ENCODE peak calls at places on chromosomes 6 and 20, in four cellular contexts. P is SK-N-SH, U is K562, Z is WTC11. A is an unnamed sample.

GRCh38 chr6:53347250-53347920 is 1.4 kb downstream of the ELOVL5 start:
- DNase-seq in U (no peak), Z (no peak), P (no peak), A (no peak)

GRCh38 chr6:25173951-25174474 is 105.2 kb upstream of the CARMIL1 start:
- DNase-seq in P (no peak), U (no peak), Z (no peak), A (no peak)

GRCh38 chr6:140078552-140079126 is 704.2 kb upstream of the CITED2 start:
- DNase-seq in Z (no peak), U (no peak), P (no peak), A (no peak)

GRCh38 chr6:139205843-139206242 is 71.0 kb downstream of the HECA start:
- DNase-seq in P (no peak), Z (no peak), U (no peak), A (no peak)

GRCh38 chr6:74458536-74458935 is 747.3 kb downstream of the COL12A1 start:
- DNase-seq in U (no peak), P (no peak), Z (no peak), A (no peak)

GRCh38 chr6:23526519-23526918 is 599.5 kb upstream of the NRSN1 start:
- DNase-seq in P (no peak), Z (no peak), U (no peak), A (no peak)

GRCh38 chr6:12545837-12546658 is 170.5 kb upstream of the PHACTR1 start:
- DNase-seq in P (no peak), Z (no peak), U (no peak), A (no peak)

GRCh38 chr6:112282217-112282616 is 27.9 kb upstream of the LAMA4 start:
- DNase-seq in Z (peak), P (peak), U (no peak), A (no peak)

GRCh38 chr20:16350465-16350864 is 222.8 kb downstream of the KIF16B start:
- DNase-seq in P (no peak), U (no peak), Z (no peak), A (no peak)

GRCh38 chr20:47956261-47956995 is 171.1 kb upstream of the SULF2 start:
- DNase-seq in U (no peak), P (no peak), Z (no peak), A (no peak)

GRCh38 chr20:41172296-41173140 is 35.2 kb downstream of the PLCG1 start:
- DNase-seq in U (no peak), P (no peak), Z (peak), A (no peak)

GRCh38 chr6:22071655-22072054 is 225.2 kb downstream of the PRL start:
- DNase-seq in P (peak), U (no peak), Z (peak), A (no peak)

GRCh38 chr20:36465109-36466080 is 75.9 kb upstream of the MYL9 start:
- DNase-seq in U (peak), P (no peak), Z (no peak), A (no peak)

GRCh38 chr6:45044510-45045252 is 283.4 kb upstream of the RUNX2 start:
- DNase-seq in U (no peak), Z (no peak), P (no peak), A (no peak)

GRCh38 chr20:46764068-46764467 is 54.6 kb downstream of the SLC2A10 start:
- DNase-seq in Z (no peak), U (no peak), P (no peak), A (no peak)

GRCh38 chr6:3741477-3741871 is 10.0 kb downstream of the PXDC1 start:
- DNase-seq in U (no peak), P (no peak), Z (no peak), A (no peak)

GRCh38 chr6:79632580-79632979 is 1.5 kb downstream of the SH3BGRL2 start:
- DNase-seq in P (no peak), Z (no peak), U (no peak), A (no peak)

DNA sequence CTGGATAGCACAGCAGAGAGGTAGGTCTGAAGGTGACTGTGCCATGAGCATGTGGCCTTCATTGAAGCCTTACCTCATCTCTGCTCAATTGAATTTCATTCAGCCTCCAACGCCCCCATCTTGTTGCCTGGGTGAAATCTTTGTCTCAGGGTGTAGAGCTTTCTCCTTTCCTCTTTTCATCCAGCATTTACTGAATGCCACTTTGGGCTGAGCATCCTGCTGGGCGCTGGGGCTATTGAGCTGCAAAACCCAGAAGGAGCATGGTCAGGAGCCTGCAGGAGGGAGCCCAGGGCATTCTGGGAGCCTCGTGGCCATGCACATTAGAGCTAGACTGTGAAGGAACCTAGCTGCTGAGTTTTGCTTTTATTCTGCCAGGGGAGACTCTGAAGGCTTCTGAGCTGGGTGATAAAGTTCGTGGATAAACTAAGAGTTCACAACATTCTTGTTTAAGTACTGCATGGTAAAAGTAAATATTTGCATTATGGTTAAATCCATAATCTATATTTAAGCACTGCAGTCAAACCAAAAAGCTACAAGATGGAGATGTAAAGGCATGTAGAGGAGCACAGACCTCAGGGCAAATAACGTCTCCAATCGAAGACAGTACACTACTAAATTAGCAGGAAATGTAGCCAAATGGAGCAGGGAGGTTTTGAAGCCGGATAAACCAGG is 13.2 kb upstream of the ASXL1 start:
- DNase-seq in Z (peak), P (no peak), U (no peak), A (no peak)
- TF ChIP-seq USF1 in Z (no peak), P (no peak), U (no peak), A (no peak)

GRCh38 chr6:150280703-150281102 is 88.1 kb upstream of the IYD start:
- DNase-seq in P (no peak), U (no peak), Z (no peak), A (no peak)

GRCh38 chr6:150281767-150282166 is 87.0 kb upstream of the IYD start:
- DNase-seq in P (no peak), Z (no peak), U (no peak), A (no peak)

GRCh38 chr6:150286919-150287318 is 81.9 kb upstream of the IYD start:
- DNase-seq in U (no peak), P (no peak), Z (no peak), A (no peak)

GRCh38 chr6:150279533-150279932 is 89.3 kb upstream of the IYD start:
- DNase-seq in U (no peak), P (no peak), Z (no peak), A (no peak)

DNA sequence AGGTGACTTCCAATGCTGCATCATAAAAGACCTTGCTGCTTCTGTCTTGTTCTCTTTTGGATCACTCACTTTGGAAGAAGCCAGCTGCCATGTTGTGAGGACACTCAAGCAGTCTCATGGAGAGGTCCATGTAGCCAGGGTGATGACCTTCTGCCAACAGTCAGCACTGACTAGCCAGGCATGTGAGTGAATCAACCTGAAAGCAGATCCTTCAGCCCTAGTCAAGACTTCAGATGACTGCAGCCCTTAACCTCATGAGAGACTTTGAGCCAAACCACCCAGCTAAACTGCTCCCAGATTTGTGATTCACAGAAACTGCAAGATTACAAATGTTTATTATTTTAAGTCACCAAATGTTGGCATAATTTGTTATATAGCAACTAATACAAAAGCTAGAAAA is 86.0 kb upstream of the IYD start:
- DNase-seq in P (no peak), U (no peak), Z (no peak), A (no peak)
- TF ChIP-seq MAX in P (no peak), U (no peak), Z (no peak), A (no peak)

DNA sequence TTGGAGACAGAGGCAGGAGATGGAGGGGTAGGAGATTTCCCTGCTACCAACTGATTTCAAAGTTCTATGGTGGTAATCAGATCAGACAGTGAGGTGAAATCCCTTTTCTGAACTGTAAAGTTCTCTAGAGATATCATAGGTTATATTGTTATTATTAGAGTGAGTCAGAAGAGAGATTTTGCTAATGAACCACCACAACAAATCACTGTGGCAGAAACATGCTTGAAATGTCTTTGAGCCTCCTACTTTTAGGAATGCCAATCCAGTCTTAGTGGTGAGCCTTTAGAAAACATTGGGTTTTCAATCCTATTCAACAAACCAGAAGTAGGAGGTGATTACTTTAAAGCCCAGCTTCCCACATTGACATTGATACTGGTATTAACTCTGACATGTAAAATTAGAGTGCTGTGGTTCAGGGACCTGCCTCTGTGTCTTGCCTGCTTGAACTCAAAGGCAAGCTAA is 136.7 kb upstream of the CNR1 start:
- DNase-seq in Z (no peak), P (no peak), U (no peak), A (no peak)
- TF ChIP-seq USF1 in Z (no peak), P (no peak), U (no peak), A (no peak)

GRCh38 chr6:168369776-168370175 is 50.2 kb upstream of the DACT2 start:
- DNase-seq in U (no peak), P (no peak), Z (no peak), A (no peak)
- TF ChIP-seq MAX in U (no peak), P (no peak), Z (no peak), A (no peak)

GRCh38 chr6:54718541-54719023 is 128.0 kb upstream of the FAM83B start:
- DNase-seq in Z (no peak), U (no peak), P (no peak), A (no peak)

GRCh38 chr6:54722328-54722727 is 124.2 kb upstream of the FAM83B start:
- DNase-seq in P (no peak), U (no peak), Z (no peak), A (no peak)

GRCh38 chr6:54716869-54717268 is 129.7 kb upstream of the FAM83B start:
- DNase-seq in P (no peak), Z (no peak), U (no peak), A (no peak)

GRCh38 chr6:54717849-54718455 is 128.6 kb upstream of the FAM83B start:
- DNase-seq in P (peak), Z (peak), U (peak), A (peak)

GRCh38 chr6:54719633-54720032 is 126.9 kb upstream of the FAM83B start:
- DNase-seq in Z (no peak), U (no peak), P (no peak), A (no peak)
- TF ChIP-seq USF1 in Z (no peak), U (no peak), P (no peak), A (no peak)

DNA sequence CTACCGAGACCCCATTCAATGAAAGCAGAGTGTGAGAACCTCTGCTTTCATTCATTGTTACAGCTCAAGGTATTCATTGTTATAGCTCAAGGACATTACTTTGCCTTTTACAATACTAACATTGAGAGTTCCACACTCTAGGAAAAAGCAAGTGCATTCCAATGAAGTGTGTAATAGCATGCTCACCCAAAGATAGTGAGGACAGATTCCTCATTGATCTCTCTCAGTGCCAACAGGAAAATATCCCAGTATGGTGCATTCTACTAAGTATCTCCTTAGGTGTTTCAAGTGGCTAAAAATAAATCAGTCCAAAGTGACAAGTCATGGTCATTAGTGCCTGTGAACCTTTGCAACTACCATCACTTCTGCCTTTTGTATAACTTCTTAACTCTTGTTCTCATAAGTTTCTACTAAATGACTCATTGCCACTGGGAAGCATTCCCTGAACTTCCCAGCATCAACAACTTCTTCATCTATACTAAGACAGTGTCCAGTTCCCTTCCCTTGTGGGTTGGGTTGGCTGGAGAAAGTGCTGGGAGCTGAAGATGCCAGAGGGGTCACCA is 140.7 kb upstream of the STXBP5 start:
- DNase-seq in P (no peak), U (no peak), Z (no peak), A (no peak)
- TF ChIP-seq MAX in P (no peak), U (no peak), Z (no peak), A (no peak)

GRCh38 chr20:44040202-44040915 is 125.7 kb downstream of the TOX2 start:
- DNase-seq in Z (no peak), P (no peak), U (no peak), A (no peak)

GRCh38 chr20:44038681-44039123 is 124.0 kb downstream of the TOX2 start:
- DNase-seq in U (no peak), Z (no peak), P (peak), A (no peak)

GRCh38 chr20:44039741-44040140 is 125.1 kb downstream of the TOX2 start:
- DNase-seq in U (no peak), P (no peak), Z (no peak), A (no peak)

GRCh38 chr20:44041001-44041400 is 126.3 kb downstream of the TOX2 start:
- DNase-seq in Z (no peak), U (no peak), P (no peak), A (no peak)

DNA sequence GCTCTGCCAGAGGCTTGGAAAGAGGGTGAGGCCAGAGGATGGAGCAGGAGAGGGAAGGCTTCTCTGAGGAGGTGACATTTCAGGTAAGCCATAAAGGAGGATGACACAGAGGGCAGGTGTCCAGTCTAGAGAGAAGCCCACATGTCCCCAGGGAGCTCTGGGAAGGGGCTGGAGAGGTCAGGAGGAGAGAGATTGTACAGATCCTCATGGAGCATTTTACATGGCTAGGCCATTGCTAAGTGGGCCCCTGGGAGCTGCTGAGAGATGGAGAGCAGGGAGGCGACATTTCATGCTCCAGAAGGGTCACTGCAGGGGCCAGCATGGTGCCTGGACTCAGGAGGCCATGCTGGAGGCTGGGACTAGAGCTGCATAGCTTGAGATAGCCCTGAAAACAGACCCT is 124.5 kb downstream of the TOX2 start:
- DNase-seq in Z (no peak), U (no peak), P (no peak), A (no peak)
- TF ChIP-seq USF1 in Z (no peak), U (no peak), P (no peak), A (no peak)

GRCh38 chr20:56631318-56631989 is 2.3 kb downstream of the TFAP2C start:
- DNase-seq in P (peak), Z (peak), U (no peak), A (no peak)
- TF ChIP-seq MAX in P (no peak), Z (no peak), U (no peak), A (no peak)

GRCh38 chr20:37988555-37988954 is 44.7 kb downstream of the TTI1 start:
- DNase-seq in Z (no peak), U (no peak), P (no peak), A (no peak)

GRCh38 chr20:37989601-37990001 is 43.7 kb downstream of the TTI1 start:
- DNase-seq in P (no peak), U (no peak), Z (no peak), A (no peak)

GRCh38 chr20:37987602-37988290 is 45.5 kb downstream of the TTI1 start:
- DNase-seq in U (no peak), P (peak), Z (no peak), A (no peak)

GRCh38 chr20:37986063-37986858 is 47.0 kb downstream of the TTI1 start:
- DNase-seq in U (no peak), P (no peak), Z (no peak), A (no peak)

DNA sequence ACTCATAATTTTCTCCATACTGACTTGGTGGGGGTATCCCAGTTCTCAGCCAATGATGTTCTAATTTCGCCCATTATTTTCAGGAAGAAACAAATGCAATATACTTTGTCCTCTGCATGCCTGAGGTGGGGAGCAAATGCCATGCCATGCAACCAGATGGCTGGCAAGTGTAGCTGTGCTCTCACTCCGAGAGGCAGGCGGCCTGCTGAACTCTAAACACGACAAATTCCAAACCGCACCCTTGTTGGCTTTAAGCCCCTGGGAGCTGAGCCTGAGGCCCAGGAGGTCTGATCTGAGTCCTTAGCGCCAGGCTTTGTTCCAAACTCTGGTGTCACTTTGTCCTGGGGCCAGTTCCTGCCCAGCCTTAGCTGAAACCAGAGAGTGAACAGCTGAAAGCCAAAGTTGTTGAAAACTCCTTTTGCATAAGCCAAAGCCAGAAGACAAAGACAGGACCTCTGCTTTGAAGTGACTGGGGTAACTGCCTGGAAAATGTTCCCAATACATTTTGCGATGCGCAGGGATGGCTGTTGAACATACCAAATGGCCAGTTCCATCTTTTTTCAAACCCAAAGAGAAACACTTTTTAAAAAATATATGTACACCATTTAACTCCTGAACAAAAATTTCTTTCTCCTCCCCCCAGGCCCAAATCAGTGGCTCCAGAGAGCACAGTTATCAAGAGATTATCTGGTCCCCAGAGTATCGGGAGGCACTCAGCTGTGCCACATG is 46.2 kb downstream of the TTI1 start:
- DNase-seq in U (no peak), Z (no peak), P (peak), A (no peak)
- TF ChIP-seq USF1 in U (no peak), Z (no peak), P (no peak), A (no peak)

DNA sequence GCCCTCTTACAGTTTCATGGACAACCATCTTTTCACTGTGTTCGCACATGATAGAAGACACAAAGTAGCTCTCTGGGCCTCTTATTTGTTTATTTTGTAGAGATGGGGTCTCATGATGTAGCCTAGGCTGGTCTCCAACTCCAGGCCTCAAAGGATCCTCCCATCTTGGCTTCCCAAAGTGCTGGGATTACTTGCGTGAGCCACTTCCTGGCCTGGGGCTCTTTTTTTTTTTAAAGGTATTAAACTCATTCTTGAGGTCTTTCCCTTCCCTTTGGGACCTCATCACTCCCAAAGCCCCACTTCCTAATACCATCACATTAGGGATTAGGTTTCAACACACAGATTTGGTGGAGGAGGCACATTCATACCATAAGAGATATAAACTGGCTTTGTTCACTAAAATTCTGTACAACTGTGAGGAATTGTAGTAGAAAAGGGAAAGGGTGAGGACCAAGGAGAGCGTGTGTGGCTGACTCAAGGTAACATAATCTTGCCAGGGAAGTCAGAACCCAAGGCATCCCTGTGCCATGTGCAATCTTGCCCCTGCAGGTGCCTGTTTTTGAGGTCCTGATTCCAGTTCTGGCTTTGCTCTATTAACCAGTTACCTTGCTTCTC is 45.5 kb downstream of the EIF2S2 start:
- DNase-seq in P (no peak), U (no peak), Z (no peak), A (no peak)
- TF ChIP-seq MAX in P (no peak), U (no peak), Z (no peak), A (no peak)